ENCODE peak calls at places on chromosomes 6 and 20, in six cellular contexts. W, D, T, E, V and L are unnamed samples.

GRCh38 chr6:85756982-85757381 is 114.3 kb upstream of the SYNCRIP start:
- DNase-seq in T (peak), V (peak), D (no peak), E (no peak), W (peak), L (no peak)

GRCh38 chr6:38432479-38432878 is 207.2 kb downstream of the BTBD9 start:
- DNase-seq in E (no peak), V (no peak), W (peak), T (peak), D (no peak), L (no peak)

GRCh38 chr20:37518606-37519507 is 2.2 kb upstream of the NNAT start:
- DNase-seq in D (no peak), W (no peak), T (no peak), V (no peak), E (no peak), L (no peak)

GRCh38 chr20:24741673-24742072 is 207.4 kb upstream of the CST7 start:
- DNase-seq in T (no peak), V (no peak), D (no peak), E (peak), W (no peak), L (no peak)

GRCh38 chr6:125099211-125100017 is 54.2 kb upstream of the TPD52L1 start:
- DNase-seq in E (peak), D (peak), V (peak), T (peak), W (peak), L (peak)

GRCh38 chr6:56807335-56807991 is 147.4 kb upstream of the BEND6 start:
- DNase-seq in W (no peak), D (no peak), V (peak), E (no peak), T (no peak), L (no peak)

GRCh38 chr6:80210618-80211017 is 104.1 kb downstream of the BCKDHB start:
- DNase-seq in E (no peak), T (peak), D (no peak), V (peak), W (no peak), L (no peak)

GRCh38 chr6:157585274-157586087 is 204.5 kb downstream of the ZDHHC14 start:
- DNase-seq in D (no peak), W (no peak), T (no peak), E (no peak), V (no peak), L (no peak)

GRCh38 chr6:12009904-12010634 is 2.0 kb upstream of the HIVEP1 start:
- DNase-seq in T (no peak), V (peak), E (no peak), W (peak), D (no peak), L (no peak)

GRCh38 chr6:112443666-112444065 is 96.5 kb downstream of the RFPL4B start:
- DNase-seq in W (peak), V (peak), D (no peak), T (no peak), E (no peak), L (no peak)

GRCh38 chr20:57208198-57208597 is 58.2 kb downstream of the BMP7 start:
- DNase-seq in E (no peak), D (no peak), W (no peak), T (no peak), V (no peak), L (no peak)

GRCh38 chr20:48175261-48175660 is 390.0 kb upstream of the SULF2 start:
- DNase-seq in T (no peak), W (no peak), D (no peak), E (no peak), V (no peak), L (no peak)

GRCh38 chr6:107061125-107062020 is 33.4 kb downstream of the MTRES1 start:
- DNase-seq in E (peak), W (peak), T (peak), V (peak), D (peak), L (no peak)

GRCh38 chr6:135498178-135498841 is 770 bp upstream of the AHI1 start:
- DNase-seq in D (peak), V (peak), E (no peak), W (peak), T (peak), L (peak)

GRCh38 chr6:11356404-11357155 is 124.1 kb upstream of the NEDD9 start:
- DNase-seq in E (no peak), W (no peak), D (no peak), V (no peak), T (no peak), L (no peak)

GRCh38 chr6:53439556-53439955 is 90.8 kb upstream of the ELOVL5 start:
- DNase-seq in W (peak), T (no peak), E (no peak), V (no peak), D (no peak), L (no peak)

GRCh38 chr6:43712590-43712989 is 25.0 kb upstream of the MRPS18A start:
- DNase-seq in V (no peak), D (no peak), T (no peak), E (no peak), W (no peak), L (no peak)

GRCh38 chr6:108497883-108498282 is 62.8 kb upstream of the FOXO3 start:
- DNase-seq in E (peak), V (peak), D (peak), W (peak), T (peak), L (peak)

GRCh38 chr20:24837721-24838456 is 111.2 kb upstream of the CST7 start:
- DNase-seq in T (no peak), D (no peak), E (no peak), W (peak), V (peak), L (no peak)

GRCh38 chr6:147128056-147128455 is 76.2 kb upstream of the STXBP5 start:
- DNase-seq in W (no peak), D (no peak), E (no peak), V (no peak), T (no peak), L (no peak)

GRCh38 chr20:50691585-50692552 is 527 bp upstream of the RIPOR3 start:
- DNase-seq in E (no peak), D (no peak), T (peak), W (peak), V (peak), L (peak)

GRCh38 chr6:2103644-2104523 is 141.5 kb downstream of the GMDS start:
- DNase-seq in D (peak), T (peak), V (peak), W (peak), E (no peak), L (no peak)

GRCh38 chr20:44218441-44218840 is 7.9 kb upstream of the OSER1 start:
- DNase-seq in V (no peak), D (no peak), T (no peak), W (no peak), E (no peak), L (no peak)

GRCh38 chr20:13554706-13555105 is 84.0 kb downstream of the TASP1 start:
- DNase-seq in D (no peak), W (peak), V (no peak), E (no peak), T (no peak), L (no peak)

GRCh38 chr6:44011350-44011925 is 115.8 kb downstream of the MRPL14 start:
- DNase-seq in E (no peak), T (no peak), W (no peak), D (no peak), V (no peak), L (no peak)

GRCh38 chr20:50038574-50038991 is 55.8 kb downstream of the SNAI1 start:
- DNase-seq in D (peak), E (no peak), T (no peak), W (no peak), V (no peak), L (no peak)

GRCh38 chr6:161644521-161644920 is 370.7 kb upstream of the AGPAT4 start:
- DNase-seq in T (no peak), V (no peak), W (no peak), D (no peak), E (no peak), L (no peak)

GRCh38 chr20:19734811-19735210 is 23.2 kb upstream of the RIN2 start:
- DNase-seq in E (no peak), D (no peak), V (no peak), W (no peak), T (no peak), L (no peak)

GRCh38 chr20:62252342-62252966 is 14.1 kb downstream of the OSBPL2 start:
- DNase-seq in W (peak), V (peak), D (no peak), T (no peak), E (no peak), L (no peak)

GRCh38 chr6:3808759-3809514 is 40.2 kb upstream of the FAM50B start:
- DNase-seq in T (no peak), W (peak), V (peak), D (peak), E (no peak), L (no peak)

GRCh38 chr6:137999815-138000214 is 107.4 kb downstream of the PERP start:
- DNase-seq in W (no peak), E (no peak), V (no peak), D (no peak), T (no peak), L (no peak)

GRCh38 chr6:81761197-81761596 is 8.7 kb upstream of the TENT5A start:
- DNase-seq in E (no peak), W (peak), T (no peak), V (peak), D (no peak), L (no peak)

GRCh38 chr6:112018619-112019416 is 35.1 kb upstream of the CCN6 start:
- DNase-seq in W (no peak), E (no peak), D (no peak), T (no peak), V (peak), L (no peak)

GRCh38 chr20:57653546-57653900 is 33.3 kb upstream of the ZBP1 start:
- DNase-seq in D (no peak), E (no peak), V (no peak), W (no peak), T (no peak), L (no peak)

GRCh38 chr6:72350256-72350875 is 271.5 kb upstream of the KCNQ5 start:
- DNase-seq in W (no peak), V (no peak), E (no peak), D (no peak), T (no peak), L (no peak)

GRCh38 chr6:100506651-100507050 is 41.9 kb upstream of the SIM1 start:
- DNase-seq in E (no peak), W (peak), V (no peak), T (no peak), D (no peak), L (no peak)

GRCh38 chr20:46159101-46159897 is 41.2 kb downstream of the CD40 start:
- DNase-seq in V (no peak), W (no peak), D (no peak), T (no peak), E (no peak), L (no peak)

GRCh38 chr6:133799043-133799442 is 89.9 kb upstream of the TCF21 start:
- DNase-seq in W (no peak), T (no peak), V (no peak), E (no peak), D (no peak), L (no peak)

GRCh38 chr6:42118162-42119001 is 24.0 kb downstream of the C6orf132 start:
- DNase-seq in D (no peak), W (no peak), E (no peak), T (no peak), V (no peak), L (no peak)
- H2BK5ac ChIP-seq in D (no peak), W (no peak), E (peak), T (no peak), V (no peak), L (peak)

DNA sequence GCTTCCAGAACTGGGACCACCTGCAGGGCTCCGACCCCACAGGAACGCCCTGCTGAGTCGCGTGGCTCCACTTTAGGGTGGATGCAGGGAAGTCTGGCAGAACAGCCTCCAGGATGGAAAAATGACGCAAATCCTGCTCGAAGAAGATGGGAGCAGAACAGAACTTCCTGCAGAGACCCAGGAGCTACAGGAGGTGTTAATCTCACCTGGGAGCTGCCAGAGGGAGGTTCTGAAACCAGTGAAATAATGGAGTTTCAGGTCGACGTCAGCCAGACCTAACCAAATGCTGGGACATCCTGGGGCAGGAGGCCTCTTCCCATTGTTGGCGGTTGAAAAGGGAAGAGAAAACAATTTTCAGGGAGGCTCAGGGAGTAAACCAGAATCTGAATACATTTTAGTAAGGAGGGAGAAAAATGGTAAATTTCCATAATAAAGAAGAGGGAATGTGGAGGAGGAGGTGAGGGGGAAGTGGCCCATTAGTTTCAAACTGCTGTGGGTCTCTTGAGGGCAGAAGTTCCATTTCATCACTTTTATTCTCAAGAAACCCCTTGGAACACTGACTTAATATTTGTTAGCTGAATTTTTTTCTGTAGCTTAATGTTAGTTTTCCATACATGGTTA is 558.4 kb upstream of the CDH4 start:
- DNase-seq in V (no peak), T (peak), D (no peak), W (no peak), E (peak), L (no peak)
- H4K8ac ChIP-seq in V (no peak), T (no peak), D (no peak), W (no peak), E (no peak), L (no peak)

DNA sequence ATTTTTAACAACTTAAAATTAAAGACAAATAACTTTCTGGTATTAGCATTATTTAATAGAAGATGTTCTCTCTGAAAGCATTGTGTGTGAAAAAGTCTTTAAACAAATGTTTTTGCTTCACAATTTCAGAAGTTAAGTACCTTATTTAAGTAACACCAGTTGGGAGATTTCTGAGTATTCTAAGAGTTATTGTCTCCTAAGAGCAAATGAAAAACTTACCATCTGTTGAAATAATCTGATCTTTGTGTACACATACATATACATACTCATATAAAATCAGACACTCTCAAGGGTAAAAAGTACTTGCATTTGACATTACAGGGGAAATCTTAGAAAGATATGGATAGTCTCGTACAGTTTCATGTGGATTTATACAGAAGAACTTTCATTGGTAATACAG is 2.4 kb downstream of the BTBD3 start:
- DNase-seq in T (no peak), V (no peak), D (no peak), E (no peak), W (no peak), L (no peak)
- H3K4me3 ChIP-seq in T (no peak), V (peak), D (no peak), E (no peak), W (no peak), L (no peak)

GRCh38 chr6:144330588-144330987 is 45.5 kb downstream of the UTRN start:
- DNase-seq in D (peak), E (peak), V (no peak), T (peak), W (no peak), L (no peak)
- H2BK5ac ChIP-seq in D (no peak), E (peak), V (no peak), T (peak), W (no peak), L (no peak)

GRCh38 chr6:159071843-159072769 is 27.3 kb upstream of the TAGAP start:
- DNase-seq in E (no peak), D (no peak), W (no peak), T (no peak), V (no peak), L (no peak)

GRCh38 chr6:159065751-159066329 is 21.0 kb upstream of the TAGAP start:
- DNase-seq in W (no peak), D (no peak), E (no peak), V (no peak), T (no peak), L (no peak)

GRCh38 chr6:159066479-159066878 is 21.7 kb upstream of the TAGAP start:
- DNase-seq in E (no peak), T (no peak), W (no peak), D (no peak), V (no peak), L (no peak)

GRCh38 chr6:159067334-159067733 is 22.5 kb upstream of the TAGAP start:
- DNase-seq in W (no peak), E (no peak), T (no peak), V (no peak), D (peak), L (no peak)

GRCh38 chr6:159068904-159069578 is 24.2 kb upstream of the TAGAP start:
- DNase-seq in E (peak), T (peak), D (no peak), V (no peak), W (no peak), L (no peak)
- H4K8ac ChIP-seq in E (no peak), T (no peak), D (no peak), V (no peak), W (no peak), L (no peak)

GRCh38 chr6:36838896-36839818 is at the start of gene CPNE5:
- DNase-seq in E (peak), T (peak), W (no peak), V (no peak), D (no peak), L (no peak)
- H3K4me3 ChIP-seq in E (peak), T (peak), W (peak), V (peak), D (peak), L (peak)

GRCh38 chr6:16759181-16759645 is 2.0 kb downstream of the ATXN1 start:
- DNase-seq in V (peak), E (no peak), T (peak), W (no peak), D (no peak), L (no peak)

GRCh38 chr6:16758163-16758975 is 2.9 kb downstream of the ATXN1 start:
- DNase-seq in V (peak), T (peak), D (peak), E (no peak), W (no peak), L (peak)

GRCh38 chr6:16760536-16761468 is at the start of gene ATXN1:
- DNase-seq in T (peak), D (peak), W (peak), E (peak), V (peak), L (peak)

GRCh38 chr6:16761469-16762264 is 407 bp upstream of the ATXN1 start:
- DNase-seq in E (peak), W (peak), V (peak), D (peak), T (peak), L (peak)

GRCh38 chr6:16759646-16760535 is 1.4 kb downstream of the ATXN1 start:
- DNase-seq in V (peak), T (peak), W (peak), E (peak), D (peak), L (peak)
- H2BK5ac ChIP-seq in V (peak), T (no peak), W (peak), E (no peak), D (peak), L (peak)

GRCh38 chr6:169864148-169865030 is 113.0 kb downstream of the ERMARD start:
- DNase-seq in E (peak), V (no peak), D (no peak), W (no peak), T (no peak), L (no peak)
- H4K8ac ChIP-seq in E (no peak), V (no peak), D (no peak), W (no peak), T (no peak), L (no peak)